ENCODE peak calls at places on chromosomes 4 and X, in six cellular contexts. Z, J, W, L, D and T are unnamed samples.

GRCh38 chrX:19990225-19990518 is 689 bp downstream of the BCLAF3 start:
- DNase-seq in Z (no peak), J (no peak), W (no peak), L (peak), D (no peak), T (no peak)

GRCh38 chr4:24793219-24794005 is 2.0 kb upstream of the SOD3 start:
- DNase-seq in Z (no peak), J (no peak), W (no peak), L (no peak), D (no peak), T (no peak)

GRCh38 chrX:98141466-98141865 is 1257.8 kb downstream of the RPA4 start:
- DNase-seq in Z (no peak), J (no peak), W (no peak), L (no peak), D (no peak), T (no peak)

GRCh38 chrX:88903989-88904718 is 157.1 kb downstream of the CPXCR1 start:
- DNase-seq in Z (no peak), J (no peak), W (no peak), L (no peak), D (no peak), T (no peak)

GRCh38 chr4:152605641-152606304 is 69.9 kb upstream of the FBXW7 start:
- DNase-seq in Z (no peak), J (peak), W (no peak), L (peak), D (peak), T (no peak)

GRCh38 chr4:111992604-111993151 is 152.6 kb upstream of the FAM241A start:
- DNase-seq in Z (no peak), J (no peak), W (no peak), L (no peak), D (no peak), T (no peak)

GRCh38 chr4:110487873-110488272 is 11.9 kb downstream of the ENPEP start:
- DNase-seq in Z (no peak), J (no peak), W (no peak), L (peak), D (no peak), T (no peak)

GRCh38 chr4:80840396-80840795 is 190.1 kb upstream of the BMP3 start:
- DNase-seq in Z (no peak), J (no peak), W (no peak), L (peak), D (no peak), T (no peak)

GRCh38 chrX:1491851-1492349 is 39.2 kb upstream of the ASMTL start:
- DNase-seq in Z (peak), J (no peak), W (no peak), L (peak), D (no peak), T (peak)

GRCh38 chrX:1466971-1467561 is 14.4 kb upstream of the ASMTL start:
- DNase-seq in Z (peak), J (no peak), W (peak), L (no peak), D (no peak), T (peak)

GRCh38 chr4:123453006-123453685 is 56.6 kb downstream of the SPRY1 start:
- DNase-seq in Z (no peak), J (no peak), W (no peak), L (peak), D (no peak), T (no peak)

GRCh38 chr4:110120506-110120905 is 77.9 kb downstream of the ELOVL6 start:
- DNase-seq in Z (no peak), J (no peak), W (no peak), L (no peak), D (no peak), T (no peak)

GRCh38 chrX:143994206-143994605 is 110.3 kb downstream of the UBE2NL start:
- DNase-seq in Z (no peak), J (no peak), W (no peak), L (no peak), D (no peak), T (no peak)

GRCh38 chr4:165537028-165537648 is 158.3 kb downstream of the CPE start:
- DNase-seq in Z (peak), J (peak), W (no peak), L (peak), D (peak), T (no peak)

GRCh38 chrX:11499076-11500044 is 166.4 kb downstream of the ARHGAP6 start:
- DNase-seq in Z (no peak), J (no peak), W (no peak), L (no peak), D (no peak), T (no peak)

GRCh38 chrX:78923198-78924015 is 21.8 kb upstream of the P2RY10 start:
- DNase-seq in Z (no peak), J (no peak), W (no peak), L (no peak), D (no peak), T (peak)

GRCh38 chr4:102219143-102219542 is 126.1 kb downstream of the SLC39A8 start:
- DNase-seq in Z (no peak), J (peak), W (no peak), L (no peak), D (no peak), T (no peak)

GRCh38 chrX:17689971-17690409 is 47.3 kb upstream of the SCML1 start:
- DNase-seq in Z (peak), J (peak), W (no peak), L (peak), D (peak), T (no peak)

GRCh38 chr4:166991162-166991561 is 243.1 kb downstream of the SPOCK3 start:
- DNase-seq in Z (no peak), J (no peak), W (no peak), L (no peak), D (no peak), T (no peak)

GRCh38 chr4:122665148-122665547 is 44.3 kb upstream of the IL21 start:
- DNase-seq in Z (no peak), J (no peak), W (no peak), L (peak), D (peak), T (no peak)

GRCh38 chrX:111124418-111124817 is 28.4 kb downstream of the PAK3 start:
- DNase-seq in Z (no peak), J (no peak), W (no peak), L (no peak), D (no peak), T (no peak)

GRCh38 chr4:36224969-36225903 is 19.1 kb downstream of the ARAP2 start:
- DNase-seq in Z (no peak), J (no peak), W (no peak), L (no peak), D (no peak), T (no peak)

GRCh38 chr4:183408791-183409190 is 35.6 kb upstream of the CDKN2AIP start:
- DNase-seq in Z (no peak), J (no peak), W (no peak), L (no peak), D (no peak), T (no peak)

GRCh38 chr4:180942367-180942916 is 1300.8 kb upstream of the TENM3 start:
- DNase-seq in Z (no peak), J (no peak), W (no peak), L (no peak), D (no peak), T (no peak)

GRCh38 chr4:88093874-88094273 is 64.6 kb downstream of the ABCG2 start:
- DNase-seq in Z (no peak), J (no peak), W (no peak), L (no peak), D (no peak), T (no peak)